ENCODE peak calls at places on chromosomes 13 and 19, in nine cellular contexts. R is Peyer's patch; G is WERI-Rb-1; D is effector memory CD4-positive, alpha-beta T cell; O is PC-9; M is tibial artery; L is CD4-positive, alpha-beta T cell; E is colonic mucosa; W is IMR-90. T is an unnamed sample.

GRCh38 chr19:41872775-41873647 is 4.1 kb upstream of the CD79A start:
- DNase-seq in R (peak; percentile 93), G (peak; percentile 89), D (peak; percentile 48), O (peak; percentile 79), M (no peak), L (peak; percentile 61), E (peak; percentile 89), W (peak; percentile 59), T (peak; percentile 83)

GRCh38 chr13:21453352-21454089 is 5.6 kb downstream of the ZDHHC20 start:
- DNase-seq in R (no peak), G (no peak), D (no peak), O (no peak), M (no peak), L (no peak), E (no peak), W (no peak), T (no peak)

GRCh38 chr13:40254394-40254793 is 412.0 kb downstream of the FOXO1 start:
- DNase-seq in R (no peak), G (no peak), D (no peak), O (peak; percentile 64), M (no peak), L (no peak), E (no peak), W (no peak), T (no peak)

GRCh38 chr13:41008349-41008980 is 10.7 kb downstream of the ELF1 start:
- DNase-seq in R (no peak), G (no peak), D (no peak), O (peak; percentile 75), M (no peak), L (no peak), E (no peak), W (peak; percentile 90), T (no peak)

GRCh38 chr13:26929971-26930730 is 169.6 kb upstream of the GPR12 start:
- DNase-seq in R (peak; percentile 90), G (peak; percentile 91), D (peak; percentile 25), O (no peak), M (peak; percentile 36), L (peak; percentile 38), E (peak; percentile 73), W (peak; percentile 64), T (peak; percentile 71)

GRCh38 chr19:13089139-13089856 is 13.4 kb downstream of the LYL1 start:
- DNase-seq in R (no peak), G (peak; percentile 76), D (no peak), O (no peak), M (no peak), L (no peak), E (no peak), W (no peak), T (no peak)

GRCh38 chr13:77507931-77508776 is 27.4 kb upstream of the SCEL start:
- DNase-seq in R (no peak), G (no peak), D (no peak), O (peak; percentile 96), M (no peak), L (no peak), E (no peak), W (peak; percentile 49), T (no peak)

GRCh38 chr13:50392977-50393376 is 377.7 kb downstream of the KCNRG start:
- DNase-seq in R (no peak), G (no peak), D (no peak), O (no peak), M (no peak), L (no peak), E (no peak), W (no peak), T (no peak)

GRCh38 chr13:88887045-88887662 is 1216.0 kb downstream of the SLITRK5 start:
- DNase-seq in R (no peak), G (no peak), D (no peak), O (no peak), M (no peak), L (no peak), E (no peak), W (no peak), T (no peak)

GRCh38 chr13:102597029-102598015 is 536 bp downstream of the TPP2 start:
- DNase-seq in R (peak; percentile 59), G (peak; percentile 33), D (no peak), O (no peak), M (peak; percentile 30), L (no peak), E (peak; percentile 39), W (peak; percentile 52), T (peak; percentile 14)

GRCh38 chr19:7444042-7444441 is 44.8 kb downstream of the PEX11G start:
- DNase-seq in R (no peak), G (no peak), D (no peak), O (no peak), M (no peak), L (no peak), E (no peak), W (no peak), T (no peak)

GRCh38 chr13:44296856-44297255 is 76.8 kb upstream of the SERP2 start:
- DNase-seq in R (no peak), G (no peak), D (no peak), O (no peak), M (no peak), L (no peak), E (no peak), W (no peak), T (no peak)

GRCh38 chr13:74288361-74288911 is 154.2 kb upstream of the KLF12 start:
- DNase-seq in R (peak; percentile 72), G (no peak), D (peak; percentile 4), O (no peak), M (no peak), L (peak; percentile 5), E (peak; percentile 46), W (no peak), T (peak; percentile 30)

GRCh38 chr19:29665215-29665825 is at the start of gene PLEKHF1:
- DNase-seq in R (peak; percentile 96), G (peak; percentile 89), D (peak; percentile 74), O (peak; percentile 74), M (peak; percentile 87), L (peak; percentile 65), E (peak; percentile 92), W (peak; percentile 59), T (peak; percentile 89)

GRCh38 chr13:75908137-75908536 is 272.0 kb downstream of the LMO7 start:
- DNase-seq in R (no peak), G (no peak), D (no peak), O (no peak), M (no peak), L (no peak), E (peak; percentile 21), W (no peak), T (no peak)

GRCh38 chr19:36573948-36574726 is 1.0 kb upstream of the ZNF529 start:
- DNase-seq in R (no peak), G (no peak), D (no peak), O (peak; percentile 61), M (no peak), L (no peak), E (no peak), W (peak; percentile 35), T (peak; percentile 20)

GRCh38 chr19:12970070-12970820 is 869 bp downstream of the DAND5 start:
- DNase-seq in R (no peak), G (no peak), D (no peak), O (no peak), M (no peak), L (no peak), E (no peak), W (no peak), T (no peak)

GRCh38 chr19:38024991-38025716 is 118.1 kb downstream of the SIPA1L3 start:
- DNase-seq in R (no peak), G (no peak), D (no peak), O (no peak), M (no peak), L (no peak), E (peak; percentile 36), W (no peak), T (peak; percentile 22)

DNA sequence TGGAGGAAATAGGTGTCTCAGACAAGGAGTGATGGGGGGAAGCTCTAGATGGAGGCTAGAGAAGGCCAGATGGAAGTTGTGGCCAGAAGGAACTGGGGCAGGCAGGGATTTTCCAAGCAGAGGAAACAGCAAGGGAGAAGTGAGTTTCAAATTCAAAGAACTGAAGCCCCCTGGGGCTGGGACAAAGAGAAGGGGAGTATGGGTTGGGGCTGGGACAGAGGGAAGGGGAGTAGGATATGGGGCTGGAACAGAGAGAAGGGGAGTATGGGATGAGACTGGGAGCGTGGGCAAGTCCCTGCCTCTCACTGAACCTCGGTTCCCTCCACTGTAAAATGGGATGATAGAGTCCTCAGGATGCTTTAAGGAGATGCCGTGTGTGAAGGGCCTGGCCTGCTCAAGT is 1.9 kb upstream of the GTF2F1 start:
- DNase-seq in R (no peak), G (no peak), D (no peak), O (no peak), M (no peak), L (no peak), E (no peak), W (no peak), T (no peak)
- H3K27me3 ChIP-seq in R (no peaks in the 10 kb centered on the region), G (no peaks in the 10 kb centered on the region), D (no peaks in the 10 kb centered on the region), O (no peaks in the 10 kb centered on the region), M (no peaks in the 10 kb centered on the region), L (no peaks in the 10 kb centered on the region), E (no peaks in the 10 kb centered on the region), W (no peaks in the 10 kb centered on the region), T (no peaks in the 10 kb centered on the region)

GRCh38 chr19:4284974-4285373 is 5.9 kb downstream of the SHD start:
- DNase-seq in R (no peak), G (no peak), D (no peak), O (no peak), M (no peak), L (no peak), E (no peak), W (no peak), T (no peak)

GRCh38 chr19:4288091-4288777 is 9.2 kb downstream of the SHD start:
- DNase-seq in R (no peak), G (no peak), D (no peak), O (no peak), M (no peak), L (no peak), E (no peak), W (no peak), T (no peak)

GRCh38 chr19:4278926-4279529 is at the start of gene SHD:
- DNase-seq in R (no peak), G (peak; percentile 63), D (no peak), O (no peak), M (no peak), L (no peak), E (no peak), W (no peak), T (no peak)

GRCh38 chr19:4279530-4280422 is 710 bp downstream of the SHD start:
- DNase-seq in R (no peak), G (peak; percentile 24), D (no peak), O (no peak), M (no peak), L (no peak), E (no peak), W (no peak), T (no peak)

GRCh38 chr19:4284176-4284958 is 5.3 kb downstream of the SHD start:
- DNase-seq in R (peak; percentile 88), G (peak; percentile 39), D (no peak), O (peak; percentile 63), M (no peak), L (no peak), E (peak; percentile 92), W (no peak), T (peak; percentile 30)
- H3K27me3 ChIP-seq in R (no peaks in the 10 kb centered on the region), G (no peaks in the 10 kb centered on the region), D (peaks cover 10% of the 10 kb centered on the region), O (no peaks in the 10 kb centered on the region), M (no peaks in the 10 kb centered on the region), L (peaks cover 16% of the 10 kb centered on the region), E (peaks cover 14% of the 10 kb centered on the region), W (peaks cover 45% of the 10 kb centered on the region), T (no peaks in the 10 kb centered on the region)

GRCh38 chr19:3458229-3458555 is 22.1 kb downstream of the SMIM24 start:
- DNase-seq in R (no peak), G (no peak), D (no peak), O (no peak), M (no peak), L (no peak), E (no peak), W (no peak), T (no peak)
- H3K27me3 ChIP-seq in R (no peaks in the 10 kb centered on the region), G (no peaks in the 10 kb centered on the region), D (no peaks in the 10 kb centered on the region), O (no peaks in the 10 kb centered on the region), M (no peaks in the 10 kb centered on the region), L (no peaks in the 10 kb centered on the region), E (no peaks in the 10 kb centered on the region), W (no peaks in the 10 kb centered on the region), T (no peaks in the 10 kb centered on the region)

GRCh38 chr13:112930192-112930591 is 38.8 kb upstream of the MCF2L start:
- DNase-seq in R (no peak), G (no peak), D (no peak), O (no peak), M (no peak), L (no peak), E (no peak), W (no peak), T (no peak)
- H3K27me3 ChIP-seq in R (no peaks in the 10 kb centered on the region), G (no peaks in the 10 kb centered on the region), D (no peaks in the 10 kb centered on the region), O (peaks cover 57% of the 10 kb centered on the region), M (no peaks in the 10 kb centered on the region), L (peaks cover 33% of the 10 kb centered on the region), E (no peaks in the 10 kb centered on the region), W (peaks cover 48% of the 10 kb centered on the region), T (no peaks in the 10 kb centered on the region)

T was measured in body of pancreas.